ENCODE peak calls at places on chromosomes 16 and 17, in five cellular contexts. Y is CD8-positive, alpha-beta memory T cell; H is neuronal stem cell; D is IMR-90; U is MM.1S. V is an unnamed sample.

GRCh38 chr16:30609002-30609927 is 924 bp downstream of the ZNF689 start:
- DNase-seq in H (no peak), U (peak), D (peak), Y (no peak), V (peak)

GRCh38 chr16:86585821-86586611 is 7.7 kb downstream of the FOXL1 start:
- DNase-seq in D (peak), Y (no peak), U (no peak), H (no peak), V (no peak)

GRCh38 chr16:25060920-25061319 is 45.8 kb upstream of the ARHGAP17 start:
- DNase-seq in Y (peak), U (no peak), D (peak), H (no peak), V (no peak)

GRCh38 chr17:83179811-83180210 is 100.4 kb downstream of the METRNL start:
- DNase-seq in Y (no peak), H (no peak), U (no peak), D (no peak), V (no peak)

GRCh38 chr16:55476625-55477533 is 2.1 kb upstream of the MMP2 start:
- DNase-seq in U (no peak), Y (no peak), H (no peak), D (no peak), V (no peak)

GRCh38 chr16:11010576-11011221 is 66.3 kb downstream of the CLEC16A start:
- DNase-seq in Y (no peak), D (no peak), U (no peak), H (no peak), V (no peak)

GRCh38 chr17:64428406-64428805 is 20.5 kb upstream of the MILR1 start:
- DNase-seq in H (no peak), D (no peak), U (no peak), Y (no peak), V (no peak)

GRCh38 chr16:85767569-85767968 is 16.7 kb upstream of the C16orf74 start:
- DNase-seq in H (no peak), D (peak), Y (no peak), U (no peak), V (no peak)

GRCh38 chr17:59361916-59362810 is 30.7 kb downstream of the YPEL2 start:
- DNase-seq in D (peak), H (no peak), U (peak), Y (peak), V (no peak)

GRCh38 chr17:37512442-37513070 is 22.9 kb downstream of the DUSP14 start:
- DNase-seq in H (no peak), U (no peak), Y (no peak), D (no peak), V (no peak)

GRCh38 chr17:67328026-67328425 is 38.4 kb downstream of the PSMD12 start:
- DNase-seq in Y (no peak), D (no peak), U (no peak), H (no peak), V (no peak)

GRCh38 chr16:57186630-57187507 is 740 bp downstream of the RSPRY1 start:
- DNase-seq in H (peak), U (peak), Y (peak), D (no peak), V (peak)

GRCh38 chr17:63989622-63990345 is 8.4 kb upstream of the PRR29 start:
- DNase-seq in Y (no peak), H (no peak), U (no peak), D (no peak), V (no peak)

GRCh38 chr16:4666537-4667202 is 26.7 kb upstream of the NUDT16L1 start:
- DNase-seq in Y (no peak), D (no peak), U (no peak), H (no peak), V (no peak)

GRCh38 chr17:20116683-20117309 is 107.6 kb downstream of the SPECC1 start:
- DNase-seq in D (peak), U (peak), Y (peak), H (peak), V (peak)

GRCh38 chr17:64216030-64216384 is 47.1 kb downstream of the TEX2 start:
- DNase-seq in Y (no peak), U (no peak), D (peak), H (no peak), V (no peak)

GRCh38 chr17:36496018-36496789 is 9.7 kb downstream of the ZNHIT3 start:
- DNase-seq in Y (no peak), H (peak), D (peak), U (no peak), V (peak)

GRCh38 chr17:80214878-80215210 is 5.3 kb downstream of the SGSH start:
- DNase-seq in D (no peak), Y (no peak), U (no peak), H (no peak), V (no peak)

GRCh38 chr16:56869513-56870270 is 4.7 kb downstream of the SLC12A3 start:
- DNase-seq in Y (no peak), D (no peak), U (peak), H (no peak), V (peak)

GRCh38 chr17:55735784-55736405 is 13.2 kb upstream of the TMEM100 start:
- DNase-seq in U (peak), Y (no peak), H (no peak), D (peak), V (peak)

GRCh38 chr17:57608369-57609124 is 136.6 kb downstream of the CCDC182 start:
- DNase-seq in Y (no peak), H (no peak), U (no peak), D (no peak), V (no peak)

GRCh38 chr17:41615454-41615853 is 2.9 kb upstream of the KRT16 start:
- DNase-seq in D (no peak), H (no peak), Y (no peak), U (no peak), V (peak)

GRCh38 chr17:45584092-45585036 is 93.8 kb upstream of the PLEKHM1 start:
- DNase-seq in D (peak), U (peak), H (peak), Y (peak), V (peak)

GRCh38 chr17:64118452-64118979 is 11.4 kb downstream of the ERN1 start:
- DNase-seq in U (no peak), Y (no peak), D (no peak), H (no peak), V (no peak)

GRCh38 chr17:44360144-44360533 is 3.5 kb downstream of the FAM171A2 start:
- DNase-seq in Y (no peak), H (no peak), U (no peak), D (no peak), V (no peak)

GRCh38 chr16:5709889-5710288 is 612.3 kb upstream of the EEF2KMT start:
- DNase-seq in U (peak), H (peak), Y (no peak), D (peak), V (peak)

GRCh38 chr17:62950067-62950466 is 16.0 kb upstream of the TANC2 start:
- DNase-seq in D (peak), Y (no peak), H (no peak), U (no peak), V (no peak)

GRCh38 chr16:939941-940340 is 30.8 kb downstream of the LMF1 start:
- DNase-seq in D (no peak), Y (no peak), H (no peak), U (no peak), V (no peak)

GRCh38 chr17:81093576-81094223 is 58.7 kb downstream of the BAIAP2 start:
- DNase-seq in D (no peak), U (no peak), H (no peak), Y (no peak), V (no peak)

GRCh38 chr17:51322390-51323029 is 62.2 kb downstream of the UTP18 start:
- DNase-seq in U (peak), Y (no peak), H (peak), D (peak), V (peak)

GRCh38 chr17:20191066-20191465 is 181.9 kb downstream of the SPECC1 start:
- DNase-seq in D (peak), Y (no peak), H (no peak), U (no peak), V (no peak)

GRCh38 chr16:57617604-57618111 is 10.8 kb upstream of the ADGRG1 start:
- DNase-seq in D (no peak), H (no peak), Y (no peak), U (no peak), V (no peak)

GRCh38 chr16:87627542-87628245 is 25.4 kb downstream of the JPH3 start:
- DNase-seq in Y (no peak), U (no peak), H (no peak), D (no peak), V (peak)

GRCh38 chr16:785563-786535 is 2.3 kb downstream of the RPUSD1 start:
- DNase-seq in D (peak), Y (peak), U (peak), H (peak), V (peak)

GRCh38 chr16:80084614-80085013 is 456.2 kb upstream of the DYNLRB2 start:
- DNase-seq in Y (no peak), D (no peak), U (peak), H (peak), V (peak)

GRCh38 chr17:44788139-44788538 is 29.4 kb downstream of the ADAM11 start:
- DNase-seq in D (peak), Y (no peak), H (no peak), U (no peak), V (no peak)

GRCh38 chr16:57184890-57185445 is 871 bp downstream of the PSME3IP1 start:
- DNase-seq in U (no peak), Y (no peak), H (no peak), D (no peak), V (peak)

GRCh38 chr16:57834936-57835335 is 32.6 kb upstream of the KIFC3 start:
- DNase-seq in H (no peak), D (peak), Y (no peak), U (no peak), V (no peak)

GRCh38 chr16:66176731-66177130 is 189.8 kb upstream of the CDH5 start:
- DNase-seq in D (no peak), H (no peak), Y (no peak), U (no peak), V (no peak)
- H3K4me3 ChIP-seq in D (no peak), H (no peak), Y (no peak), U (no peak), V (no peak)

GRCh38 chr17:7176870-7177209 is 2.3 kb downstream of the ASGR1 start:
- DNase-seq in D (no peak), H (no peak), U (no peak), Y (no peak), V (peak)

GRCh38 chr17:7177954-7178477 is 1.2 kb downstream of the ASGR1 start:
- DNase-seq in Y (no peak), D (peak), U (no peak), H (peak), V (peak)

GRCh38 chr17:7177210-7177953 is 1.8 kb downstream of the ASGR1 start:
- DNase-seq in D (peak), H (peak), U (peak), Y (peak), V (peak)

GRCh38 chr17:7179317-7180254 is at the start of gene ASGR1:
- DNase-seq in U (no peak), H (no peak), D (no peak), Y (no peak), V (peak)

DNA sequence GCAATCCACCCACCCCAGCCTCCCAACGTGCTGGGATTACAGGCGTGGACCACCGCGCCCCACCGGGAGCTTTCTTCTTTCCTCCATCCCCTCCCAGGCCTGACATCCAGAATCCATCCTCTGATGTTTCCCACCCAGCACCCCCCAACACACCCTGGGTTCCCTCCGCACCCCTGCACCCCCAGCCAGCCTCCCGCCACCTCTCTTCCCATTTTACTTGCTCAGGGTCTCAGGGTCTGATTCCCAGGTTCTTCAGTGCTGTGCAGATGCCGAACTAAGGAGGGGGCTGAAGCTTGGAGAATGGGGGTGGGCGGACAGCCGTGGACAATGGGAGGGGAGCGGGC is 225 bp downstream of the ASGR1 start:
- DNase-seq in D (no peak), Y (no peak), H (no peak), U (no peak), V (no peak)
- H3K4me3 ChIP-seq in D (no peak), Y (no peak), H (no peak), U (no peak), V (no peak)

DNA sequence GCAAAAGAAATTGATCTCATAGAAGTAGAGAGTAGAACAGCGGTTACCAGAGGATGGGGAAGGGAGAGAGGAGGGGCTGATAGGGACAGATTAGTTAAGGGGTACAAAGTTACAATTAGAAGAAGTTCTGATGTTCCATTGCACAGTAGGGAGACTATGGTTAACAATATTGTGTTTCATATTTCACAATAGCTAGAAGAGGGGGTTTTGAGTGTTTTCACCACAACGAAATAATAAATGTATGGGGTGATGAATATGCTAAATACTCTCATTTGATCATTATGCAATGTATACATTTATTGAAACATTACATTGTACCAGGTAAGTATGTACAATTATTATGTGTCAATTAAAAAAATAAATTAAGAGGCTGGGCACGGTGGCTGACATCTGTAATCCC is 291.2 kb upstream of the KCNJ16 start:
- DNase-seq in D (no peak), Y (no peak), U (no peak), H (no peak), V (no peak)
- H3K4me3 ChIP-seq in D (no peak), Y (no peak), U (no peak), H (no peak), V (no peak)

DNA sequence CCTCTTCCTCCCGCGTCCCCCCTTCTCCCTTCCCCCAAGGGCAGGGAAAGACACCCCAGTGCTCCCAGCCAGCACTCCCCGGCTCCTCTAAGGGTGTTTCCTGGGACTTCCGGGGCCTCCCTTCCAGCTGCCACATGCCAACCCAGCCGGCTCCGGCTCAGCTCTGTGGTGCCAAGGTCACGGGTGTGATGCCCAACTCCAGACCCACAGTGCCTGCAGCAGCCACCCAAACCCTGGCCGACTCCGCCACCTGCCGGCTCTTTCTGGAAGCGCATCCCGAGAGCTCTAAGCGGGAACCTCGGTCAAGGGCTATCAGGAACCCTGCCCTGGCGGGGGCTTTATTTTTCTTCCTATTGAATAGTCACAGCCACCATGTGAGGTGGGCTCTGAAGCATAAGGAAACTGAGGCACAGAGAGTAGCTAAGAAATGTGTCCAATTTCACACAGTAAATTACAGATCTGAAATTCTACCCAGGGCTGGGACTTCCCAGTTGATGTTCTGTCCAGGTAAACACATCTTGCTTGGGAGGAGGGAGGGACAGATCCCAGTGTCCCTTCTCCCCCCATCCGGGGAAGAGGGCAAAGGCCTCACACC is 3.3 kb upstream of the PPP1R1B start:
- DNase-seq in U (peak), Y (peak), H (peak), D (peak), V (peak)
- H3K4me3 ChIP-seq in U (peak), Y (no peak), H (no peak), D (no peak), V (no peak)

GRCh38 chr17:48542114-48542955 is 2.6 kb downstream of the HOXB2 start:
- DNase-seq in U (no peak), D (peak), Y (peak), H (no peak), V (peak)
- H3K4me3 ChIP-seq in U (peak), D (peak), Y (peak), H (no peak), V (peak)

DNA sequence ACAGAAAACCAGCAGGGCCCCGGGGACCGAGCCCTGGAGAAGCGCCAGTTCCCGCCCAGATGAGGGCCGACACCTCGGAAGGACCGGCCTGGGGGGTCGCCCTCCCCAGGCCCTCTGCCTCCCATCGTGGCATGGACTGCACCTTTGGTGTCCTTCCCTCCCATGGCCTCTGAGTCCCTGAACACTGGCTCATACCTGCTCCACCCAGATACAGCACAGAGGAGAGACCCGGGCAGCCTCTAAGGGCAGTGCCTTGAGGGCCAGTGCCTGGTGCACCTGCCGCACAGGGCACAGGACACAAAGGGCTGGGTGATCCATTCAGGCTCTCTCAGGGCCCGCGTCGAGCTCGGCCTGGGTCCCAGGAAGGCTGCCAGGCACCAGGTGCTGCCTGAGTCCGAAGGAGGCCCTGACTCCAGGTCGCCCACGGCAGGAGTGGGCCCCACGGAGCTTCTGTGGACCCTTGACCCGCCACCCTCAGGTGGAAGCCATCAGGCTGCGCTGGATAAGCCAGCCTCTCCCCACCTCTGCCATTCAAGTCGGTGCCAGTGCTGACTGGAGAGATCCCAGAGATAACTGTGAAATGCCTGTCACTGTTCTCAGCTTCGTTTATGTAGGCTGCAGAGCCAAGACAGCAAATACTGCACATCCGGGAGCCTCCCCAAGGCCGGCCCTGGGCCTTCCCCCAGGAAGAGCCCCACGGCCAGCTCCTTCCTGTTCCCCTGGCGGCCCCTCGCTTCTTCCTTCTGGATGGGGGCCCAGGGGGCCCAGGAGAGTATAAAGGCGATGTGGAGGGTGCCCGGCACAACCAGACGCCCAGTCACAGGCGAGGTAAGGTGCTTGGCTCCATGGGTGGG is at the start of gene ZG16B:
- DNase-seq in D (no peak), H (no peak), U (no peak), Y (no peak), V (peak)
- H3K4me3 ChIP-seq in D (no peak), H (no peak), U (no peak), Y (no peak), V (no peak)

DNA sequence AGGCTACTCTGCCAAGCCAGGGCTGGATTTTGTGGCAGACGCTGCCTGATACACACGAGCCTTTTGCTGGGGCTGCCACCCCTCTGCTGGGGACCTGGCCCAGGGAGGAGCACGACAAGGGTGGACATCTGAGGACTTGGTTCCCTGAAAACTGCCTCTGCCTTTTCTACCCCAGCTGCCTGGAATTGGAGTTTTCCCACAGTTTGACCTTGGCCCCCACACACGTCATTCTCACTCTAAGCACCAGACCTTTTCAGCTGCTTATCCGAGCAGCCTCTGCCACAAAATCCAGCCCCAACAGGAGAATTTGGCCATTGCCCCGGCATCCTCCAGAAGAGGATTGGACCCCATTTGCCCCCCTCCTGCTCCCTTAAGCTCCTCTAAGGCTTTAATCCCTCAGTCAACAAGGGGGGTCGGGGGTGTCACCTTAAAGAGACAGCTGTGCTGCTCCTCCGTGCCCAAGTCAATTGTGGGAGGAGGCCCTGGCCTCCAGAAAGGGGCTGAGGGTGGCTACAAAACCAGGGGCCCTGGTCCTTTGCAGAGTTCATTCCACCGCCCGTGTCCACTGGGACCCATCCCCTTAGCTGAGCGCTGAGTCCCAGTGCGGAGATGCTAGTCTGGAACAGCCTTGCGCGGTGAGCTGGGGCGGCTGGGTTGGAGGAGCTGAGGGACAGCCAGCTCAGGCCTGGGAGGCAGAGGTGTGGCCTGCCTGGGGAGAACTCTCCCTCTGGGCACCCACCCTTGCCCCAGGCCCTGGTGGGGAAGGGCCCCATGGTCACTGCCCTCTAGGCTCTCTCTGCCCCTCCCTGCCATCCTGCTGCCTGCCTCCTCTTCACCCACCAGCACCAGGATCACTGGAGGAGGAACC is 18.7 kb downstream of the TTYH2 start:
- DNase-seq in Y (no peak), H (no peak), U (no peak), D (no peak), V (no peak)
- H3K4me3 ChIP-seq in Y (no peak), H (no peak), U (no peak), D (no peak), V (no peak)